ENCODE peak calls at places on chromosomes 11 and 22, in four cellular contexts. Z, J, G and V are unnamed samples.

GRCh38 chr11:113162590-113162961 is 151.8 kb upstream of the TTC12 start:
- DNase-seq in Z (peak), G (no peak), J (peak), V (no peak)

GRCh38 chr11:94193288-94193687 is 64.6 kb downstream of the PANX1 start:
- DNase-seq in Z (no peak), J (no peak), G (peak), V (no peak)

GRCh38 chr11:19644316-19644715 is 68.3 kb upstream of the NAV2 start:
- DNase-seq in Z (no peak), G (no peak), J (no peak), V (no peak)

GRCh38 chr11:88171982-88172381 is 3.3 kb downstream of the RAB38 start:
- DNase-seq in Z (no peak), J (no peak), G (no peak), V (no peak)

GRCh38 chr11:14544611-14545010 is 24.4 kb upstream of the PSMA1 start:
- DNase-seq in J (no peak), G (no peak), Z (no peak), V (no peak)

GRCh38 chr22:48389916-48390315 is 1437.8 kb downstream of the BRD1 start:
- DNase-seq in J (no peak), G (no peak), Z (no peak), V (no peak)

GRCh38 chr11:57597461-57597892 is at the start of gene SERPING1:
- DNase-seq in J (no peak), G (no peak), Z (no peak), V (no peak)

GRCh38 chr11:20050551-20051333 is 109.5 kb downstream of the DBX1 start:
- DNase-seq in G (no peak), J (no peak), Z (no peak), V (no peak)

GRCh38 chr11:134385774-134386565 is 26.1 kb downstream of the B3GAT1 start:
- DNase-seq in J (peak), Z (no peak), G (no peak), V (no peak)

GRCh38 chr11:132409591-132410375 is 1039.4 kb downstream of the NTM start:
- DNase-seq in J (no peak), G (no peak), Z (no peak), V (no peak)

GRCh38 chr22:28899199-28899853 is 16.0 kb downstream of the ZNRF3 start:
- DNase-seq in J (no peak), G (no peak), Z (no peak), V (no peak)

GRCh38 chr22:41302016-41302767 is 867 bp downstream of the ZC3H7B start:
- DNase-seq in J (no peak), G (no peak), Z (peak), V (no peak)

GRCh38 chr11:123174196-123175183 is 20.6 kb downstream of the CLMP start:
- DNase-seq in Z (no peak), J (no peak), G (no peak), V (no peak)

GRCh38 chr22:29842740-29843139 is 4.7 kb upstream of the ASCC2 start:
- DNase-seq in Z (no peak), G (peak), J (peak), V (peak)

GRCh38 chr11:9253086-9253485 is 12.1 kb downstream of the DENND5A start:
- DNase-seq in J (no peak), Z (no peak), G (no peak), V (no peak)

GRCh38 chr11:128492903-128493569 is 94.3 kb downstream of the ETS1 start:
- DNase-seq in J (no peak), G (no peak), Z (no peak), V (no peak)

GRCh38 chr11:113668255-113668654 is 37.9 kb downstream of the TMPRSS5 start:
- DNase-seq in G (no peak), J (no peak), Z (no peak), V (peak)

GRCh38 chr11:3341298-3341697 is 37.6 kb downstream of the ZNF195 start:
- DNase-seq in J (no peak), Z (peak), G (no peak), V (peak)

GRCh38 chr11:11701070-11701469 is 79.3 kb upstream of the GALNT18 start:
- DNase-seq in Z (no peak), J (no peak), G (no peak), V (no peak)

GRCh38 chr11:125481531-125481930 is 14.5 kb downstream of the FEZ1 start:
- DNase-seq in J (no peak), Z (peak), G (no peak), V (no peak)

GRCh38 chr11:104134760-104135159 is 29.2 kb downstream of the PDGFD start:
- DNase-seq in J (no peak), G (peak), Z (no peak), V (no peak)

GRCh38 chr11:126348806-126349582 is 6.5 kb upstream of the ST3GAL4 start:
- DNase-seq in J (no peak), Z (no peak), G (no peak), V (no peak)

GRCh38 chr11:72738199-72739141 is 13.7 kb downstream of the ARAP1 start:
- DNase-seq in G (no peak), Z (no peak), J (no peak), V (no peak)

GRCh38 chr11:32334822-32335221 is 100.5 kb downstream of the WT1 start:
- DNase-seq in Z (no peak), J (no peak), G (peak), V (no peak)

GRCh38 chr11:7020183-7020917 is at the start of the genes NLRP14 and ZNF214:
- DNase-seq in Z (peak), J (peak), G (peak), V (peak)

GRCh38 chr22:31378123-31378522 is 21.3 kb upstream of the DRG1 start:
- DNase-seq in J (no peak), Z (no peak), G (no peak), V (no peak)

GRCh38 chr22:50082961-50083461 is 2.2 kb downstream of the MLC1 start:
- DNase-seq in G (no peak), J (peak), Z (no peak), V (peak)

GRCh38 chr11:65124480-65125196 is 2.5 kb downstream of the MRPL49 start:
- DNase-seq in Z (no peak), J (no peak), G (no peak), V (no peak)

GRCh38 chr11:102530558-102530957 is at the start of gene MMP7:
- DNase-seq in Z (no peak), J (peak), G (peak), V (peak)

GRCh38 chr11:65389294-65389980 is 3.0 kb downstream of the FRMD8 start:
- DNase-seq in J (no peak), Z (no peak), G (no peak), V (no peak)

GRCh38 chr11:70146895-70147520 is 56.1 kb upstream of the FADD start:
- DNase-seq in G (no peak), J (no peak), Z (no peak), V (no peak)

GRCh38 chr22:43477151-43477725 is 65.4 kb downstream of the MPPED1 start:
- DNase-seq in G (no peak), J (no peak), Z (no peak), V (no peak)

GRCh38 chr11:58762284-58763119 is 30.8 kb upstream of the GLYAT start:
- DNase-seq in G (no peak), Z (no peak), J (no peak), V (no peak)

GRCh38 chr11:102279641-102280170 is 37.6 kb upstream of the BIRC3 start:
- DNase-seq in G (no peak), J (no peak), Z (no peak), V (peak)

GRCh38 chr22:38756631-38757463 is 1.0 kb upstream of the SUN2 start:
- DNase-seq in Z (no peak), J (no peak), G (no peak), V (no peak)

GRCh38 chr11:111834432-111835163 is 36.8 kb downstream of the ALG9 start:
- DNase-seq in Z (no peak), G (no peak), J (no peak), V (no peak)

GRCh38 chr22:32413715-32414114 is 1.7 kb upstream of the RTCB start:
- DNase-seq in G (peak), J (no peak), Z (no peak), V (no peak)